ENCODE peak calls at places on chromosomes 6 and 20, in four cellular contexts. R, O, C and W are unnamed samples.

GRCh38 chr6:125232466-125232865 is 69.3 kb downstream of the HDDC2 start:
- DNase-seq in R (peak; percentile 35), O (no peak), C (no peak), W (no peak)

GRCh38 chr20:60271597-60271996 is 313.4 kb downstream of the CDH26 start:
- DNase-seq in R (peak; percentile 2), O (no peak), C (no peak), W (peak; percentile 31)

GRCh38 chr20:32523613-32524218 is 61.4 kb downstream of the NOL4L start:
- DNase-seq in R (no peak), O (no peak), C (peak; percentile 44), W (no peak)

GRCh38 chr20:31704225-31705119 is 18.2 kb downstream of the BCL2L1 start:
- DNase-seq in R (peak; percentile 66), O (no peak), C (no peak), W (peak; percentile 100)

GRCh38 chr6:136962661-136963060 is 40.6 kb downstream of the SLC35D3 start:
- DNase-seq in R (no peak), O (no peak), C (no peak), W (no peak)

GRCh38 chr20:42549496-42549895 is 640.2 kb downstream of the PTPRT start:
- DNase-seq in R (no peak), O (no peak), C (no peak), W (peak; percentile 36)

GRCh38 chr6:20661721-20662120 is 127.5 kb downstream of the CDKAL1 start:
- DNase-seq in R (peak; percentile 64), O (no peak), C (no peak), W (no peak)

GRCh38 chr6:7052441-7052936 is 55.3 kb upstream of the RREB1 start:
- DNase-seq in R (peak; percentile 89), O (no peak), C (peak; percentile 77), W (peak; percentile 56)

GRCh38 chr6:140879861-140880260 is 1252.9 kb upstream of the GJE1 start:
- DNase-seq in R (peak; percentile 72), O (no peak), C (no peak), W (no peak)

GRCh38 chr6:158599635-158600034 is 39.7 kb downstream of the TMEM181 start:
- DNase-seq in R (no peak), O (no peak), C (no peak), W (no peak)

GRCh38 chr20:49507741-49508434 is 25.4 kb upstream of the KCNB1 start:
- DNase-seq in R (no peak), O (no peak), C (no peak), W (no peak)

GRCh38 chr6:164827537-164827936 is 481.9 kb downstream of the C6orf118 start:
- DNase-seq in R (no peak), O (no peak), C (no peak), W (no peak)